ENCODE peak calls at places on chromosome 1, in seven cellular contexts. One of them, this sample, is unnamed.
A peak's percentile ranks its signal among the peaks of the same experiment; 100 is the strongest.

GRCh38 chr1:44616991-44617702 is 57.1 kb downstream of the TMEM53 start:
- DNase-seq in fibroblast of mammary gland: peak; percentile 69
- DNase-seq in cardiac muscle cell: peak; percentile 23
- DNase-seq in left ventricle myocardium inferior: no peak
- DNase-seq in transverse colon: peak; percentile 26
- DNase-seq in WTC11: peak; percentile 54
- DNase-seq in A673: no peak
- DNase-seq in this sample: peak; percentile 8

GRCh38 chr1:111463029-111463683 is 10.6 kb upstream of the C1orf162 start:
- DNase-seq in fibroblast of mammary gland: peak; percentile 82
- DNase-seq in cardiac muscle cell: peak; percentile 60
- DNase-seq in left ventricle myocardium inferior: no peak
- DNase-seq in transverse colon: no peak
- DNase-seq in WTC11: no peak
- DNase-seq in A673: peak; percentile 48
- DNase-seq in this sample: peak; percentile 38

GRCh38 chr1:215104283-215104682 is 21.7 kb downstream of the KCNK2 start:
- DNase-seq in fibroblast of mammary gland: peak; percentile 60
- DNase-seq in cardiac muscle cell: no peak
- DNase-seq in left ventricle myocardium inferior: no peak
- DNase-seq in transverse colon: no peak
- DNase-seq in WTC11: no peak
- DNase-seq in A673: no peak
- DNase-seq in this sample: no peak

GRCh38 chr1:63991685-63992084 is 211.7 kb upstream of the UBE2U start:
- DNase-seq in fibroblast of mammary gland: no peak
- DNase-seq in cardiac muscle cell: no peak
- DNase-seq in left ventricle myocardium inferior: no peak
- DNase-seq in transverse colon: no peak
- DNase-seq in WTC11: no peak
- DNase-seq in A673: no peak
- DNase-seq in this sample: no peak

GRCh38 chr1:23644555-23644866 is 47.1 kb upstream of the RPL11 start:
- DNase-seq in fibroblast of mammary gland: no peak
- DNase-seq in cardiac muscle cell: no peak
- DNase-seq in left ventricle myocardium inferior: no peak
- DNase-seq in transverse colon: no peak
- DNase-seq in WTC11: no peak
- DNase-seq in A673: no peak
- DNase-seq in this sample: no peak

GRCh38 chr1:242205622-242206489 is 207.0 kb upstream of the MAP1LC3C start:
- DNase-seq in fibroblast of mammary gland: peak; percentile 94
- DNase-seq in cardiac muscle cell: no peak
- DNase-seq in left ventricle myocardium inferior: no peak
- DNase-seq in transverse colon: no peak
- DNase-seq in WTC11: no peak
- DNase-seq in A673: peak; percentile 0
- DNase-seq in this sample: peak; percentile 0

GRCh38 chr1:157272899-157273774 is 134.9 kb upstream of the ETV3 start:
- DNase-seq in fibroblast of mammary gland: no peak
- DNase-seq in cardiac muscle cell: no peak
- DNase-seq in left ventricle myocardium inferior: no peak
- DNase-seq in transverse colon: no peak
- DNase-seq in WTC11: peak; percentile 22
- DNase-seq in A673: no peak
- DNase-seq in this sample: no peak

GRCh38 chr1:112744019-112744578 is 29.0 kb upstream of the PPM1J start:
- DNase-seq in fibroblast of mammary gland: peak; percentile 56
- DNase-seq in cardiac muscle cell: peak; percentile 63
- DNase-seq in left ventricle myocardium inferior: no peak
- DNase-seq in transverse colon: peak; percentile 13
- DNase-seq in WTC11: peak; percentile 69
- DNase-seq in A673: no peak
- DNase-seq in this sample: peak; percentile 58

GRCh38 chr1:119987112-119987511 is 82.3 kb downstream of the NOTCH2 start:
- DNase-seq in fibroblast of mammary gland: peak; percentile 95
- DNase-seq in cardiac muscle cell: peak; percentile 83
- DNase-seq in left ventricle myocardium inferior: no peak
- DNase-seq in transverse colon: no peak
- DNase-seq in WTC11: no peak
- DNase-seq in A673: no peak
- DNase-seq in this sample: peak; percentile 92

GRCh38 chr1:161473363-161473762 is 31.9 kb upstream of the FCGR2A start:
- DNase-seq in fibroblast of mammary gland: peak; percentile 29
- DNase-seq in cardiac muscle cell: peak; percentile 12
- DNase-seq in left ventricle myocardium inferior: no peak
- DNase-seq in transverse colon: no peak
- DNase-seq in WTC11: peak; percentile 38
- DNase-seq in A673: peak; percentile 58
- DNase-seq in this sample: peak; percentile 11

DNA sequence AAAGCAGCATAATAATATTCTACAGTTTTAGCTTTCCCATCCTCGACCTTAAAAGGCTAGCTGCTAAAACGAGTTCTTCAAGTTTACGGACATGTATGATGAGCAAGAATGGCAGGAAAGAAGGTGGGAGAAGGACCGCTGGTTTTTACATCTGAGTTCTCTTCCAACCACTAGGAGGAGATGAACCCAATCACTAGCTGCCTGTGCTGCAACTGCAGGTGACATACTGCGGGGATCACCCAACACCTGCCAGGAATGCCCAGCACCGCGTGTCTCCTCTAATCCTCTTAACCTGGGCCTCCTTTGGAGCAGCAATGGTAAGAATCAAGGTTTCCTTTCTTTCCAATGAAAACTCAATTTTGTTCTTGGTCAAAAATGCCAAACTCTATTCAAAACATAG is 23.5 kb downstream of the TOR3A start:
- DNase-seq in fibroblast of mammary gland: no peak
- DNase-seq in cardiac muscle cell: no peak
- DNase-seq in left ventricle myocardium inferior: no peak
- DNase-seq in transverse colon: no peak
- DNase-seq in WTC11: peak; percentile 63
- DNase-seq in A673: no peak
- DNase-seq in this sample: no peak
- TF ChIP-seq CTCF in fibroblast of mammary gland: peak; percentile 43
- TF ChIP-seq CTCF in cardiac muscle cell: peak; percentile 27
- TF ChIP-seq CTCF in left ventricle myocardium inferior: peak; percentile 39
- TF ChIP-seq CTCF in transverse colon: peak; percentile 42
- TF ChIP-seq CTCF in WTC11: peak; percentile 34
- TF ChIP-seq CTCF in A673: peak; percentile 44
- TF ChIP-seq CTCF in this sample: peak; percentile 41

GRCh38 chr1:198671136-198671535 is 32.3 kb downstream of the PTPRC start:
- DNase-seq in fibroblast of mammary gland: no peak
- DNase-seq in cardiac muscle cell: no peak
- DNase-seq in left ventricle myocardium inferior: no peak
- DNase-seq in transverse colon: no peak
- DNase-seq in WTC11: no peak
- DNase-seq in A673: no peak
- DNase-seq in this sample: no peak

GRCh38 chr1:198667186-198667585 is 28.3 kb downstream of the PTPRC start:
- DNase-seq in fibroblast of mammary gland: no peak
- DNase-seq in cardiac muscle cell: no peak
- DNase-seq in left ventricle myocardium inferior: no peak
- DNase-seq in transverse colon: no peak
- DNase-seq in WTC11: no peak
- DNase-seq in A673: no peak
- DNase-seq in this sample: peak; percentile 17

GRCh38 chr1:198667796-198668195 is 29.0 kb downstream of the PTPRC start:
- DNase-seq in fibroblast of mammary gland: peak; percentile 21
- DNase-seq in cardiac muscle cell: no peak
- DNase-seq in left ventricle myocardium inferior: no peak
- DNase-seq in transverse colon: no peak
- DNase-seq in WTC11: no peak
- DNase-seq in A673: no peak
- DNase-seq in this sample: no peak

GRCh38 chr1:198669771-198670170 is 30.9 kb downstream of the PTPRC start:
- DNase-seq in fibroblast of mammary gland: no peak
- DNase-seq in cardiac muscle cell: no peak
- DNase-seq in left ventricle myocardium inferior: no peak
- DNase-seq in transverse colon: no peak
- DNase-seq in WTC11: no peak
- DNase-seq in A673: no peak
- DNase-seq in this sample: no peak

DNA sequence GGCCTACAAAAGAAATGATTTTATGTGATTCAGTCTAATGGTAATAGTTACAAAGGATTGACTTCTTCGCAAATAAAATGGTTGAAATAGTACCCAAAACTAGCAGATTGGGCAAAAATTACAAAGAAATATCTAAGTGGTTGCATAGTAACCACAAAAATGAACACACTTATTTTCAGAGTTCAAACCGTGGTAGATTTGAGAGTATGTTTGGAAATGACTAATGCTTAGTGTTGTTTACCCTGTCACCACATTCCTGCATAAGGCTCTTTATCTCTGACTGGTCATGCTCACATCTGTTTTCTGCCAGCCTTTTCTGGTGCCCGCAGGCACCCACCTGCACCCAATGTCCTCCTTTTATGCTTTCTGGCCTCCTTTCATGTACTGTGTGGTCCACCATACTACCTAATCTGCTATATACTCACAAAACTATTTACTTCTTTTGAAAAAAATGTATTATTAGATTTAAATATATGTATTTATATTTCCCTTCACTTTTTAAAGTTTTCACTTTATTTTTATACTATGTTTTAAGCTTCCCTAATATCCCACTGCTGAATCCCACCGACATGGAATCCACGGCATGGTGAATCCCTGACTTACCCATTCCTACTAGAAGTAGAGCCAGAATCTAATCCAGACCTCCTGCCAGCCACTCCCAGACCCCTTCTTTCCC is 30.3 kb downstream of the PTPRC start:
- DNase-seq in fibroblast of mammary gland: peak; percentile 90
- DNase-seq in cardiac muscle cell: peak; percentile 84
- DNase-seq in left ventricle myocardium inferior: no peak
- DNase-seq in transverse colon: no peak
- DNase-seq in WTC11: no peak
- DNase-seq in A673: no peak
- DNase-seq in this sample: peak; percentile 90
- TF ChIP-seq CTCF in fibroblast of mammary gland: no peak
- TF ChIP-seq CTCF in cardiac muscle cell: no peak
- TF ChIP-seq CTCF in left ventricle myocardium inferior: no peak
- TF ChIP-seq CTCF in transverse colon: no peak
- TF ChIP-seq CTCF in WTC11: no peak
- TF ChIP-seq CTCF in A673: no peak
- TF ChIP-seq CTCF in this sample: no peak

DNA sequence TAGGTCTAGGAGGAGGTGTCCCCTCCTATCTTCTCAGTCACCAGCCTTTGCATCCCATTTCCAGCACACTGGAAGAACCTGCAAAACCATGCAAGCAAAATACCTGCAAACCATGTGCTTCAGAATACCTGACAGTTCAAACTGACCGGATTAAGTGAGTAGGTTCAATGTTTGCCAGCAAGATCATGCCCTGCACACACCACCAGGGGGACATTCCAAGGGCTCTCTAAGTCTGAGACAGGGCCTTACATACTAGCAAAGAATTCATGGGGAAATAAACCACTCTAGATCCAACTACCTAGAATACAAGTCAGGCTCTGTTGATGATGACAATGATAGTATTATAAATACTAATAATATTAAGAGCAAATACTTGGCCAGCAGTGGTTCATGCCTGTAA is 27.6 kb downstream of the INPP5B start:
- DNase-seq in fibroblast of mammary gland: peak; percentile 38
- DNase-seq in cardiac muscle cell: peak; percentile 20
- DNase-seq in left ventricle myocardium inferior: no peak
- DNase-seq in transverse colon: no peak
- DNase-seq in WTC11: peak; percentile 41
- DNase-seq in A673: no peak
- DNase-seq in this sample: peak; percentile 39
- TF ChIP-seq CTCF in fibroblast of mammary gland: peak; percentile 60
- TF ChIP-seq CTCF in cardiac muscle cell: peak; percentile 53
- TF ChIP-seq CTCF in left ventricle myocardium inferior: peak; percentile 32
- TF ChIP-seq CTCF in transverse colon: no peak
- TF ChIP-seq CTCF in WTC11: no peak
- TF ChIP-seq CTCF in A673: peak; percentile 45
- TF ChIP-seq CTCF in this sample: peak; percentile 53

DNA sequence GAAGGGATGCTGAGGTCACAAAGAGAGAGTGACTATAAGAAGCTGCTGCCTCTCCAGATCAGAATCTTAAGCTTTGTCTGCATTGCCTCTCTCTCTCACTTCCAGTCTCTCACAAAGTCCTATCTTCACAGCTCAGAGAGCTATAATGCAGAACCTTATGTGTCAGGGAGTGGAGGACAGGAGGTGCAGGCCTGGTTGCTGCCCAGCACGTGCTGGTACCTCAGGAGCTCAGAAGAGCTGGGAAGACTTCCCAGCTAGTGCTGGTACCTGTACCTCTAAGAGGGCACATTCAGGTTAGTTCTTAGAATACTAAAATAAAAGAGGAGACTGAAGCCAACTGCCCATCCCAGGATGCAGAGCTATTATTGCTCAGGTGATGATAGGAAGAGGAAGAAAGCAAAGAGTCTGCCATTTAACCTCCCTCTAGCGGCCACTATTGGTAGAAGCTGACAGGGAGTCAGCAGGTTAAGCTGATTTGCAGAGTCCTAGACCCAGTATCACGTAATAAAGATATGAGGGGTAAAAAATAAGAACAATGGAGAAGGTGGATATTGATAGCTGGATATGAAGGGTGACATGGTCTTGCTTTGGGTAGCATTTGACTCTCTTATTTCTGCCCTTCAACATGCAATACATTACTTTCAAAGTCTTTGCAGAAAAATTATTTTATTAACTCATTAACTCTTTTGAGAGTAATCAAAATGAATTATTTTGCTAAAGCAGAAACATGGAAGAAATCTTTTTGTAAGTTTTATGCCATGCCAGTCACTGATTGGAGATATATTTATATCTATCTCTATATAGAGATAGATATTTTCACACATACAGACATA is 138.1 kb upstream of the HMCN1 start:
- DNase-seq in fibroblast of mammary gland: peak; percentile 48
- DNase-seq in cardiac muscle cell: peak; percentile 59
- DNase-seq in left ventricle myocardium inferior: no peak
- DNase-seq in transverse colon: peak; percentile 66
- DNase-seq in WTC11: peak; percentile 71
- DNase-seq in A673: peak; percentile 52
- DNase-seq in this sample: peak; percentile 55
- TF ChIP-seq CTCF in fibroblast of mammary gland: peak; percentile 79
- TF ChIP-seq CTCF in cardiac muscle cell: peak; percentile 81
- TF ChIP-seq CTCF in left ventricle myocardium inferior: peak; percentile 56
- TF ChIP-seq CTCF in transverse colon: peak; percentile 67
- TF ChIP-seq CTCF in WTC11: peak; percentile 82
- TF ChIP-seq CTCF in A673: peak; percentile 74
- TF ChIP-seq CTCF in this sample: peak; percentile 92

GRCh38 chr1:230798187-230798484 is 50.9 kb downstream of the CAPN9 start:
- DNase-seq in fibroblast of mammary gland: no peak
- DNase-seq in cardiac muscle cell: no peak
- DNase-seq in left ventricle myocardium inferior: no peak
- DNase-seq in transverse colon: no peak
- DNase-seq in WTC11: no peak
- DNase-seq in A673: no peak
- DNase-seq in this sample: no peak
- TF ChIP-seq CTCF in fibroblast of mammary gland: no peak
- TF ChIP-seq CTCF in cardiac muscle cell: no peak
- TF ChIP-seq CTCF in left ventricle myocardium inferior: peak; percentile 18
- TF ChIP-seq CTCF in transverse colon: no peak
- TF ChIP-seq CTCF in WTC11: no peak
- TF ChIP-seq CTCF in A673: no peak
- TF ChIP-seq CTCF in this sample: no peak